ENCODE peak calls at places on chromosomes 3 and 15, in seven cellular contexts. A, H, Q, J, I, F and M are unnamed samples.

GRCh38 chr15:68704496-68705021 is 116.1 kb downstream of the ANP32A start:
- DNase-seq in A (no peak), H (no peak), Q (no peak), J (peak; percentile 17), I (no peak), F (no peak), M (no peak)

GRCh38 chr15:88805031-88805780 is 2.0 kb downstream of the ACAN start:
- DNase-seq in A (no peak), H (no peak), Q (no peak), J (no peak), I (no peak), F (no peak), M (no peak)

GRCh38 chr15:87477759-87478687 is 778.5 kb downstream of the NTRK3 start:
- DNase-seq in A (no peak), H (peak; percentile 10), Q (no peak), J (no peak), I (no peak), F (no peak), M (no peak)

GRCh38 chr15:67383903-67384302 is 129.3 kb downstream of the IQCH start:
- DNase-seq in A (no peak), H (no peak), Q (no peak), J (no peak), I (no peak), F (no peak), M (no peak)

GRCh38 chr15:99399612-99400011 is 148.3 kb downstream of the LRRC28 start:
- DNase-seq in A (no peak), H (no peak), Q (no peak), J (no peak), I (no peak), F (no peak), M (no peak)

GRCh38 chr3:185746470-185746869 is 78.4 kb downstream of the IGF2BP2 start:
- DNase-seq in A (no peak), H (no peak), Q (no peak), J (no peak), I (no peak), F (no peak), M (no peak)

GRCh38 chr3:58006661-58007060 is 1.6 kb upstream of the FLNB start:
- DNase-seq in A (no peak), H (no peak), Q (no peak), J (no peak), I (no peak), F (no peak), M (no peak)

GRCh38 chr15:52208306-52208946 is 17.2 kb upstream of the GNB5 start:
- DNase-seq in A (peak; percentile 43), H (peak; percentile 71), Q (peak; percentile 76), J (peak; percentile 65), I (no peak), F (peak; percentile 49), M (peak; percentile 86)

GRCh38 chr3:87320748-87321634 is 44.6 kb upstream of the POU1F1 start:
- DNase-seq in A (no peak), H (no peak), Q (no peak), J (no peak), I (no peak), F (peak; percentile 37), M (no peak)

GRCh38 chr15:79872358-79873017 is 24.3 kb downstream of the MTHFS start:
- DNase-seq in A (no peak), H (no peak), Q (no peak), J (no peak), I (no peak), F (no peak), M (no peak)

GRCh38 chr3:60034047-60034446 is 984.2 kb upstream of the CFAP20DC start:
- DNase-seq in A (no peak), H (no peak), Q (no peak), J (no peak), I (no peak), F (no peak), M (no peak)

GRCh38 chr3:183161552-183162345 is 785 bp downstream of the LAMP3 start:
- DNase-seq in A (no peak), H (no peak), Q (no peak), J (no peak), I (peak; percentile 92), F (no peak), M (peak; percentile 72)

GRCh38 chr3:19937459-19938362 is 3.7 kb upstream of the EFHB start:
- DNase-seq in A (no peak), H (no peak), Q (peak; percentile 40), J (peak; percentile 27), I (no peak), F (no peak), M (no peak)

GRCh38 chr3:49803464-49804140 is 541 bp downstream of the INKA1 start:
- DNase-seq in A (no peak), H (no peak), Q (no peak), J (peak; percentile 66), I (no peak), F (no peak), M (peak; percentile 66)

GRCh38 chr3:111238896-111239295 is 167.3 kb downstream of the NECTIN3 start:
- DNase-seq in A (no peak), H (no peak), Q (no peak), J (no peak), I (peak; percentile 11), F (no peak), M (no peak)

GRCh38 chr3:65713016-65713415 is 325.7 kb downstream of the MAGI1 start:
- DNase-seq in A (no peak), H (no peak), Q (no peak), J (no peak), I (no peak), F (no peak), M (peak; percentile 38)

GRCh38 chr3:29465836-29466235 is 185.0 kb downstream of the RBMS3 start:
- DNase-seq in A (no peak), H (no peak), Q (no peak), J (no peak), I (no peak), F (no peak), M (no peak)

GRCh38 chr3:29463306-29463705 is 182.4 kb downstream of the RBMS3 start:
- DNase-seq in A (no peak), H (no peak), Q (no peak), J (no peak), I (no peak), F (no peak), M (no peak)

GRCh38 chr3:29468150-29468549 is 187.3 kb downstream of the RBMS3 start:
- DNase-seq in A (no peak), H (no peak), Q (no peak), J (no peak), I (no peak), F (no peak), M (no peak)

DNA sequence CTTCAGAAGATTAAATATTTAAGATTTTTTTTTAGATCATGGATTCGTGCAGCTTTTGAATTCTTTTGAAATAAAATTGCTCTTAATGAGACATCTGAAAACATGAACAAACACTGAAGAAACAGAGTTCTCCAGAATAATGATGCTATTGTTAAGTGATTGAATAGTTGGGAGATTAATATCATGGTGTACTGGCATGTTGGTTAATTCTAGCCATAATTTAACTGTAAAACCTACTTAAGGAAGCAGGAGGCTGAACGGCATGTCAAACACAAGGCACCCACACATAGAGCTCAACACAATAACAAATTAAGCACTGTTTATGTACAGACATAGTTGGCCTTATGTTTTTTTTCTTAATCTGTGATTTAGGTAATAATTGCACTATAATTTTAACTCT is 185.6 kb downstream of the RBMS3 start:
- DNase-seq in A (no peak), H (no peak), Q (no peak), J (no peak), I (no peak), F (no peak), M (no peak)
- TF ChIP-seq SP1 in A (no peak), H (no peak), Q (no peak), J (no peak), I (no peak), F (no peak), M (no peak)

DNA sequence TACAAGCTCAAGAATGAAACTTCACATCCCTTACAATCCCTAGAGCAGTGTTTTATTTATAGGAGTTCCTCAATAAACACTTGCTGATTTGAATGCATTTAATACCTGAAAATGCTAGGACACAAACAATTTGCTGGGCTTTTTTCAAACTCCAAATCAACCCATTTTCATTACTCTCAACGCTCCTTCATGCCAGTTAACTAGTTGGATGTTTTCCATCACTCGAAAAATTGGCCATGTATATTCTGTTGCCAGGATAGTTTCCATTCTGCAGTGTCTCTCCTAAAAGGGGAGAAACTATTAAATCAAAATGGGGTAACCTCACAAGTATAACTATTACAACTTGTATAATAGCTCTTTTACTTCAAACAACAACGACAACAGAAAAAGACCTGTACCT is 1.2 kb downstream of the GBE1 start:
- DNase-seq in A (no peak), H (no peak), Q (no peak), J (no peak), I (no peak), F (no peak), M (no peak)
- TF ChIP-seq SP1 in A (no peak), H (no peak), Q (no peak), J (no peak), I (no peak), F (no peak), M (no peak)

DNA sequence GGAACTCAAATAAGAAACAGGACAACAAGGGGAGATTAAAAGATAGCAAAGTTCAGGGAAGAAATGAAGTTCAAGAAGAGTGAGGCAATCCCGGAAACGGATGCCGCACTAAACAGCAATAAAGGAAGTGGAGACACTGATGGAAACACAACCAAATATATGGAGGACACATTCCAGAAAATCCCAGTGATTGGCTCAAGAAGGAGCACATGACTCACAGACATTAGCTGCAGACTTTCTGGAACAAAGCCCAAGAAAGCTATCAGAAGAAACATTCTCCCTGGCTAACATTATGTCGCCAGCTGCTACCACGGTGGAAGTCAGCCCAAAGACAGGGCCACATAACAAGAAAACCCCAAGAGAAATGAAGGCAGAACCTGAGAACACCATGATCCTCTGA is 18.1 kb upstream of the VGLL4 start:
- DNase-seq in A (no peak), H (no peak), Q (no peak), J (no peak), I (no peak), F (no peak), M (no peak)
- TF ChIP-seq SP1 in A (no peak), H (no peak), Q (no peak), J (no peak), I (no peak), F (no peak), M (no peak)

GRCh38 chr3:172752651-172753050 is 2.1 kb downstream of the ECT2 start:
- DNase-seq in A (no peak), H (no peak), Q (no peak), J (no peak), I (no peak), F (no peak), M (no peak)

GRCh38 chr3:172751188-172751571 is 654 bp downstream of the ECT2 start:
- DNase-seq in A (no peak), H (peak; percentile 20), Q (no peak), J (peak; percentile 21), I (no peak), F (no peak), M (no peak)

GRCh38 chr3:172749201-172749965 is 1.1 kb upstream of the ECT2 start:
- DNase-seq in A (no peak), H (no peak), Q (peak; percentile 88), J (no peak), I (no peak), F (peak; percentile 90), M (no peak)

GRCh38 chr3:172750368-172751187 is at the start of gene ECT2:
- DNase-seq in A (peak; percentile 100), H (peak; percentile 97), Q (peak; percentile 99), J (peak; percentile 98), I (peak; percentile 96), F (peak; percentile 100), M (peak; percentile 98)

DNA sequence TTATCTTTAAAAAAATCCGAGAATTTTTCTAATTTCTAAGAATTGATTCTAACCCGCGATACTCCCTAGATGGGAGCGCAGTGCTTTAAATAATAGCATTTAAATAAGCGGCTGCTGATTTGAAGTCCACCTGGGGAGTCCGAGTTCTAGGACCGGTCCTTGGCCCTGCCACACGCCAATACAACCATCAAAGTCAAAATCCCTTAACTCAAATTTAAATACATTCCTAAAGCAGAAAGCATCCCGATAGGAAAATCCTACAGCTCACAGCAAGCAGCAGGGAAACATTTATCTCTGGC is 508 bp upstream of the ECT2 start:
- DNase-seq in A (no peak), H (peak; percentile 6), Q (no peak), J (no peak), I (no peak), F (no peak), M (no peak)
- TF ChIP-seq SP1 in A (no peak), H (no peak), Q (no peak), J (no peak), I (no peak), F (no peak), M (no peak)